ENCODE peak calls at places on chromosome 15, in five cellular contexts. I, J, X, W and E are unnamed samples.

GRCh38 chr15:44082558-44083151 is 112.4 kb downstream of the FRMD5 start:
- DNase-seq in W (no peak), X (no peak), I (no peak), J (no peak), E (no peak)

GRCh38 chr15:35737521-35737920 is 191.6 kb upstream of the DPH6 start:
- DNase-seq in W (no peak), J (no peak), X (no peak), I (no peak), E (no peak)

GRCh38 chr15:101295607-101296225 is 668 bp upstream of the SNRPA1 start:
- DNase-seq in I (no peak), X (no peak), W (no peak), J (peak), E (no peak)

GRCh38 chr15:74302821-74303359 is 64.6 kb downstream of the CYP11A1 start:
- DNase-seq in X (peak), J (peak), I (peak), W (no peak), E (no peak)

GRCh38 chr15:36479200-36479896 is 100.1 kb upstream of the CDIN1 start:
- DNase-seq in I (no peak), J (no peak), X (no peak), W (no peak), E (no peak)

GRCh38 chr15:70575251-70576227 is 187.8 kb downstream of the UACA start:
- DNase-seq in X (no peak), J (no peak), I (no peak), W (no peak), E (no peak)

GRCh38 chr15:68572921-68573320 is 5.9 kb upstream of the CORO2B start:
- DNase-seq in J (no peak), X (no peak), W (no peak), I (no peak), E (no peak)

GRCh38 chr15:70199601-70200000 is 101.9 kb upstream of the TLE3 start:
- DNase-seq in I (no peak), J (no peak), X (no peak), W (no peak), E (no peak)

GRCh38 chr15:69422336-69422895 is 8.3 kb downstream of the KIF23 start:
- DNase-seq in I (no peak), X (no peak), J (no peak), W (no peak), E (no peak)

GRCh38 chr15:91813924-91814323 is 39.6 kb upstream of the SLCO3A1 start:
- DNase-seq in I (no peak), J (no peak), W (no peak), X (no peak), E (no peak)

GRCh38 chr15:94293411-94294402 is 62.3 kb downstream of the MCTP2 start:
- DNase-seq in J (no peak), W (no peak), I (no peak), X (no peak), E (no peak)

GRCh38 chr15:42772126-42772525 is 35.2 kb upstream of the CDAN1 start:
- DNase-seq in J (no peak), W (peak), I (no peak), X (no peak), E (no peak)

GRCh38 chr15:34154725-34155204 is 52.9 kb downstream of the PGBD4 start:
- DNase-seq in J (no peak), X (no peak), I (no peak), W (no peak), E (no peak)

GRCh38 chr15:96893159-96893906 is 562.8 kb downstream of the NR2F2 start:
- DNase-seq in I (peak), X (no peak), J (no peak), W (no peak), E (peak)

GRCh38 chr15:75054172-75054897 is 30.9 kb downstream of the PPCDC start:
- DNase-seq in I (no peak), W (no peak), X (no peak), J (no peak), E (no peak)

GRCh38 chr15:74333662-74334061 is 33.8 kb downstream of the CYP11A1 start:
- DNase-seq in W (no peak), J (no peak), I (no peak), X (no peak), E (no peak)

GRCh38 chr15:92117301-92117731 is 263.8 kb downstream of the SLCO3A1 start:
- DNase-seq in J (no peak), I (no peak), W (no peak), X (no peak), E (no peak)

GRCh38 chr15:101795455-101795854 is 7.9 kb upstream of the OR4F6 start:
- DNase-seq in J (no peak), X (no peak), W (no peak), I (no peak), E (no peak)

GRCh38 chr15:70421197-70421482 is 323.4 kb upstream of the TLE3 start:
- DNase-seq in X (peak), W (no peak), I (no peak), J (no peak), E (no peak)

GRCh38 chr15:93298901-93299300 is 209.9 kb upstream of the RGMA start:
- DNase-seq in W (no peak), I (no peak), X (no peak), J (no peak), E (no peak)

GRCh38 chr15:41695750-41696436 is 35.7 kb downstream of the MGA start:
- DNase-seq in W (no peak), J (no peak), I (peak), X (peak), E (no peak)

GRCh38 chr15:90917569-90917968 is 14.5 kb downstream of the MAN2A2 start:
- DNase-seq in I (no peak), X (no peak), W (no peak), J (no peak), E (no peak)

GRCh38 chr15:85746641-85747040 is 48.1 kb downstream of the KLHL25 start:
- DNase-seq in X (no peak), I (no peak), W (no peak), J (no peak), E (no peak)

GRCh38 chr15:42364529-42364928 is 5.2 kb downstream of the CAPN3 start:
- DNase-seq in I (peak), X (peak), J (no peak), W (no peak), E (no peak)

GRCh38 chr15:95448531-95449210 is 881.8 kb upstream of the NR2F2 start:
- DNase-seq in I (no peak), W (no peak), X (no peak), J (no peak), E (no peak)

GRCh38 chr15:101318147-101318809 is 23.2 kb upstream of the SNRPA1 start:
- DNase-seq in I (no peak), X (no peak), W (no peak), J (no peak), E (no peak)

GRCh38 chr15:71409541-71409940 is 294.3 kb downstream of the THSD4 start:
- DNase-seq in J (no peak), X (no peak), W (no peak), I (no peak), E (no peak)

GRCh38 chr15:27017168-27017809 is 46.3 kb downstream of the GABRG3 start:
- DNase-seq in I (peak), J (no peak), W (peak), X (peak), E (peak)

GRCh38 chr15:92677998-92678397 is 22.4 kb upstream of the FAM174B start:
- DNase-seq in I (no peak), X (peak), W (no peak), J (no peak), E (no peak)

GRCh38 chr15:69753867-69754266 is 301.2 kb downstream of the RPLP1 start:
- DNase-seq in X (no peak), I (no peak), W (no peak), J (no peak), E (no peak)

GRCh38 chr15:67782592-67782991 is 42.7 kb upstream of the SKOR1 start:
- DNase-seq in X (no peak), J (no peak), W (no peak), I (no peak), E (no peak)

DNA sequence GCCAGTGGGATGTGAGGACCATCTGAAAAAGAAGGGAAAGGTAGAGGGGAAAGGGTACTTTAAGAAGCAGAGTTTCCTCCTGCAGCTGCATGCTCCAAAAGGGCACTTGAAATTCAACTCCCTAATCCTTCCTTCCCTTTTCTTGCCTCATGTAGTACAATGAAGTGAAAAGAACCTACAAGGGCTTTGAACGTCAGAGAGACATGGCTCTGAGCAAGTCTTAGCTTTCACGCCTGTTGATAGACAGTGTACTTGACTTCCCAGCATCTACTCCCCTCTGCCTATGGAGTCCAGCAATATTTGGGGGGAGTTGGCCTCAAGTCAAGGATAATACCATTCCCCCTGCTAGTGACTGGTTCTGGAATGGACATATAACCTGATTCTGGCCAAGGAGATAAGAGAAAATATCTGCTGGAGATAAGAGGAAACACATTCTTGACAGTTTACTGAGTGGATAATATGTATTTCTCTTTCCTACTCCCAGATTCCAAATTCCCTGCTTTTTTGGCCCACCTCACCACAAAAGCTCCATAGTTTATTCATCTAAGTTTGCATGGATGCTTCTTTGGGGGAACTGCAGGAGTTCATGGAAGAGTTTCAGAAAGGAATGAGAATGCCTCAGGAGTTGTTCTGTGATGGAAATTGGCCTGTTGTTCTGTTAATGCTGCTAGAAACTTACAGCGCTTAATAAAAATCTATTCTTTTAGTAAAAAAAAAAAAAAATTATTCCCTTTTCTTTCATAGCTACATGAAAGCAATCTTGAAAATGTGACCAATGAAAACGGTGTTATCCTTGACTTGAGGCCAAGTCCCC is 193.0 kb upstream of the TPM1 start:
- DNase-seq in I (no peak), W (no peak), X (no peak), J (no peak), E (no peak)
- H3K27ac ChIP-seq in I (no peak), W (no peak), X (no peak), J (no peak), E (no peak)

GRCh38 chr15:62988701-62989100 is 53.8 kb upstream of the TPM1 start:
- DNase-seq in J (no peak), I (no peak), W (no peak), X (no peak), E (no peak)

GRCh38 chr15:62994439-62994838 is 48.1 kb upstream of the TPM1 start:
- DNase-seq in I (peak), J (no peak), X (no peak), W (no peak), E (no peak)

GRCh38 chr15:62993066-62993465 is 49.5 kb upstream of the TPM1 start:
- DNase-seq in X (no peak), I (no peak), J (no peak), W (no peak), E (no peak)

GRCh38 chr15:62989366-62990055 is 53.0 kb upstream of the TPM1 start:
- DNase-seq in X (no peak), W (no peak), I (no peak), J (no peak), E (no peak)

GRCh38 chr15:62991698-62992097 is 50.8 kb upstream of the TPM1 start:
- DNase-seq in X (no peak), I (no peak), W (no peak), J (no peak), E (no peak)
- H3K27ac ChIP-seq in X (no peak), I (no peak), W (no peak), J (no peak), E (no peak)

GRCh38 chr15:39616731-39617455 is 36.0 kb downstream of the THBS1 start:
- DNase-seq in I (no peak), J (no peak), W (no peak), X (no peak), E (no peak)

GRCh38 chr15:39621961-39622360 is 41.1 kb downstream of the THBS1 start:
- DNase-seq in I (no peak), W (no peak), J (no peak), X (no peak), E (no peak)

GRCh38 chr15:39621210-39621609 is 40.3 kb downstream of the THBS1 start:
- DNase-seq in J (no peak), I (no peak), W (no peak), X (no peak), E (no peak)

GRCh38 chr15:39613861-39614260 is 33.0 kb downstream of the THBS1 start:
- DNase-seq in W (no peak), X (no peak), J (no peak), I (no peak), E (no peak)

GRCh38 chr15:39618063-39618823 is 37.4 kb downstream of the THBS1 start:
- DNase-seq in W (no peak), X (no peak), I (no peak), J (no peak), E (no peak)
- H3K27ac ChIP-seq in W (no peak), X (no peak), I (no peak), J (no peak), E (no peak)

GRCh38 chr15:56759450-56759845 is 26.1 kb upstream of the ZNF280D start:
- DNase-seq in X (no peak), W (no peak), I (no peak), J (no peak), E (no peak)
- H3K27ac ChIP-seq in X (no peak), W (no peak), I (no peak), J (peak), E (no peak)

GRCh38 chr15:76905855-76906254 is 715 bp upstream of the SCAPER start:
- DNase-seq in W (no peak), I (peak), X (peak), J (no peak), E (no peak)
- H3K27ac ChIP-seq in W (peak), I (peak), X (peak), J (peak), E (peak)

GRCh38 chr15:66294157-66294931 is 976 bp downstream of the DIS3L start:
- DNase-seq in J (no peak), W (no peak), I (peak), X (no peak), E (no peak)
- H3K27ac ChIP-seq in J (peak), W (peak), I (peak), X (peak), E (peak)

GRCh38 chr15:31268108-31268501 is 58.5 kb upstream of the KLF13 start:
- DNase-seq in J (no peak), W (no peak), X (no peak), I (no peak), E (no peak)
- H3K27ac ChIP-seq in J (peak), W (peak), X (peak), I (no peak), E (no peak)